ENCODE peak calls at places on chromosomes 12 and 14, in nine cellular contexts. One of them, this sample, is unnamed.

GRCh38 chr12:7151532-7151931 is 21.4 kb downstream of the CLSTN3 start:
- DNase-seq in ovary: no peak
- DNase-seq in aorta: no peak
- DNase-seq in prostate gland: no peak
- DNase-seq in fibroblast of lung: no peak
- DNase-seq in Peyer's patch: no peak
- DNase-seq in hepatocyte: no peak
- DNase-seq in uterus: no peak
- DNase-seq in MM.1S: no peak
- DNase-seq in this sample: no peak

GRCh38 chr14:22379727-22380126 is 209.3 kb downstream of the DAD1 start:
- DNase-seq in hepatocyte: no peak
- DNase-seq in uterus: no peak
- DNase-seq in fibroblast of lung: no peak
- DNase-seq in MM.1S: no peak
- DNase-seq in Peyer's patch: no peak
- DNase-seq in aorta: no peak
- DNase-seq in ovary: no peak
- DNase-seq in prostate gland: no peak
- DNase-seq in this sample: no peak

GRCh38 chr12:107405436-107405835 is 280.2 kb upstream of the PWP1 start:
- DNase-seq in hepatocyte: no peak
- DNase-seq in ovary: no peak
- DNase-seq in MM.1S: no peak
- DNase-seq in uterus: no peak
- DNase-seq in aorta: no peak
- DNase-seq in prostate gland: peak
- DNase-seq in fibroblast of lung: no peak
- DNase-seq in Peyer's patch: no peak
- DNase-seq in this sample: no peak

GRCh38 chr14:90553921-90554336 is 157.1 kb downstream of the CALM1 start:
- DNase-seq in MM.1S: no peak
- DNase-seq in prostate gland: no peak
- DNase-seq in fibroblast of lung: no peak
- DNase-seq in aorta: no peak
- DNase-seq in uterus: no peak
- DNase-seq in ovary: no peak
- DNase-seq in hepatocyte: no peak
- DNase-seq in Peyer's patch: no peak
- DNase-seq in this sample: peak

GRCh38 chr12:122413516-122414404 is 8.7 kb downstream of the CLIP1 start:
- DNase-seq in hepatocyte: no peak
- DNase-seq in aorta: no peak
- DNase-seq in ovary: no peak
- DNase-seq in uterus: no peak
- DNase-seq in fibroblast of lung: peak
- DNase-seq in Peyer's patch: no peak
- DNase-seq in MM.1S: no peak
- DNase-seq in prostate gland: no peak
- DNase-seq in this sample: no peak

GRCh38 chr14:85336817-85337216 is 193.1 kb upstream of the FLRT2 start:
- DNase-seq in aorta: no peak
- DNase-seq in uterus: no peak
- DNase-seq in fibroblast of lung: no peak
- DNase-seq in MM.1S: no peak
- DNase-seq in ovary: no peak
- DNase-seq in Peyer's patch: no peak
- DNase-seq in hepatocyte: no peak
- DNase-seq in prostate gland: no peak
- DNase-seq in this sample: no peak

GRCh38 chr14:48955857-48956256 is 630.3 kb downstream of the RPS29 start:
- DNase-seq in Peyer's patch: no peak
- DNase-seq in MM.1S: no peak
- DNase-seq in fibroblast of lung: no peak
- DNase-seq in uterus: no peak
- DNase-seq in ovary: no peak
- DNase-seq in prostate gland: no peak
- DNase-seq in aorta: no peak
- DNase-seq in hepatocyte: no peak
- DNase-seq in this sample: no peak

GRCh38 chr12:3218150-3218845 is 141.1 kb downstream of the TSPAN9 start:
- DNase-seq in hepatocyte: peak
- DNase-seq in uterus: peak
- DNase-seq in MM.1S: no peak
- DNase-seq in fibroblast of lung: peak
- DNase-seq in ovary: peak
- DNase-seq in Peyer's patch: peak
- DNase-seq in prostate gland: peak
- DNase-seq in aorta: peak
- DNase-seq in this sample: peak

GRCh38 chr12:4909734-4910501 is at the start of gene KCNA1:
- DNase-seq in Peyer's patch: no peak
- DNase-seq in prostate gland: no peak
- DNase-seq in uterus: no peak
- DNase-seq in ovary: no peak
- DNase-seq in MM.1S: no peak
- DNase-seq in hepatocyte: peak
- DNase-seq in fibroblast of lung: peak
- DNase-seq in aorta: no peak
- DNase-seq in this sample: peak

GRCh38 chr12:84789184-84789583 is 123.4 kb downstream of the SLC6A15 start:
- DNase-seq in prostate gland: no peak
- DNase-seq in hepatocyte: no peak
- DNase-seq in MM.1S: no peak
- DNase-seq in Peyer's patch: no peak
- DNase-seq in ovary: no peak
- DNase-seq in uterus: no peak
- DNase-seq in aorta: no peak
- DNase-seq in fibroblast of lung: no peak
- DNase-seq in this sample: no peak

DNA sequence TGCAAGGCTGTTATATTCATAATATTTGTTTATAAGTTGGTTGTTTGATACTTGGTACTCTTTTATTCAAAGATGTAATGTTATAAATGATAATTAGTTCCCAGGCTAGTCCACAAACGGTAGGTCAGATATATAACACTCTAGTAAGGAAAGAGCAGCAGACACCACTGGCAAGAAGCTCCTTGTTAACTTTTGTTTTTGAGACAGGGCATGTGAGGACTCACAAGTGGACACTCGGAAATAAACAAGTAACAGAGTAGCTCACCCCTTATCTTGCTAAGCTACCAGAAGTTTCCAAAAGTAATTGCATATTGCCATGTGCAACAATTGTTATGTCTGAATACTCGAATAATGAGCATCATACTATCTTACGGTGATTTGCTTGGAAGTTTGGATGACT is 38.6 kb upstream of the YARS2 start:
- DNase-seq in Peyer's patch: no peak
- DNase-seq in hepatocyte: no peak
- DNase-seq in fibroblast of lung: no peak
- DNase-seq in aorta: no peak
- DNase-seq in MM.1S: no peak
- DNase-seq in uterus: no peak
- DNase-seq in prostate gland: no peak
- DNase-seq in ovary: no peak
- DNase-seq in this sample: no peak
- H3K4me3 ChIP-seq in Peyer's patch: no peak
- H3K4me3 ChIP-seq in hepatocyte: no peak
- H3K4me3 ChIP-seq in fibroblast of lung: no peak
- H3K4me3 ChIP-seq in aorta: no peak
- H3K4me3 ChIP-seq in MM.1S: no peak
- H3K4me3 ChIP-seq in uterus: no peak
- H3K4me3 ChIP-seq in prostate gland: no peak
- H3K4me3 ChIP-seq in ovary: no peak
- H3K4me3 ChIP-seq in this sample: no peak

DNA sequence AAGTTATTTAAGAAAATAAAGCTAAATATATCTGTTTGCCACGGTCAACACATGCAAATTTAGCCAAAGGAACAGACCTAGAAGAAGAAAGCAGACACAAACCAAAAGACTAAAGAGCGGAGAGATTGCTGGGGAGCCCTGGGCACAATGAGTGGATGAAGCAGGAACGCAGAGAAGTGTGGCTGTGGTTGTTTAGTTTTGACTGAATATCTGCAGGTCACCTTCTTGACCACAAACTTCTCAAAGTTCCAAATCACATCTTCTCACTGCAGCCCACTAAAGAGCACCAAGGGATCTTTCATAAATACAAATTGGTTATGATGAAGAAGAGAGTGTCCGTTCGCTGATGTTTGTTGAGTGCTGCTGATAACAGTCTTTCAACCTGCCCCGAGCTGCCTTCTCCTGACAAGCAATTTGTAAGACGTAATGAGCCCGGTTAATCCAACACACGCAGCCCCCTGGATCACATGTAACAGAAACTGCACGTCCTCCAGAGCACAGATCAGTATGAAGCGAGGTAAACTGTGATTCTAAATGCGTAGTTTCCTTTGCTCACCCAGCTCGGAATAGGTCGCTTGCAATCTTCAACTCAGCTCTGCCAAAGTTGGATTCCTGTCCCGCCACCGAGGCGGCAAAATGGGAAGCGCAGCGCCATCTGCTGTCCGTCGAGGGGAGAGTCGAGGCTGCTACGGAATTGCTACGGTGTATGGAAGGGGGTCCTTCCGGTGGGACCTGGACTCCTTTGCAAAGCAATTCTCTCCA is 120.8 kb downstream of the GXYLT1 start:
- DNase-seq in ovary: peak
- DNase-seq in MM.1S: peak
- DNase-seq in hepatocyte: peak
- DNase-seq in uterus: peak
- DNase-seq in fibroblast of lung: peak
- DNase-seq in aorta: peak
- DNase-seq in Peyer's patch: peak
- DNase-seq in prostate gland: peak
- DNase-seq in this sample: peak
- H3K4me3 ChIP-seq in ovary: peak
- H3K4me3 ChIP-seq in MM.1S: peak
- H3K4me3 ChIP-seq in hepatocyte: peak
- H3K4me3 ChIP-seq in uterus: no peak
- H3K4me3 ChIP-seq in fibroblast of lung: peak
- H3K4me3 ChIP-seq in aorta: peak
- H3K4me3 ChIP-seq in Peyer's patch: peak
- H3K4me3 ChIP-seq in prostate gland: peak
- H3K4me3 ChIP-seq in this sample: peak

DNA sequence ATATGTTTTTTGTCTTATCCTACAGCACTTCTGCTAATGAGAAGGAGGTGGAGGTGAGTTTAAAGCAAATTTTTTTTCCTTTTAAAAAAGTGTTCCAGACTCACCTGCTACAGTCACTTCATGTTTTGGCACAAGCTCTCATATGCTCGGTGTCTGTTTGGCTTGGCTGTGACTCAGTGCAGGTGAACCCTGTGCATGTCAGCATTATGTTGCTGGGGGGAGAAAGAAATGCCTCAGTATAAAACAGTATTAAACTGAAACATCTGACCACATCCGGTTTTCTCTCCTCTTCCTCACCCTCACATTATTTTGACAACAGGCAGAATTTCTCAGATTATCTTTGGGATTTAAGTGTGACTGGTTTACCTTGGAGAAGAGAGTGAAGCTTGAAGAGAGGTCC is 105.2 kb downstream of the DNAI7 start:
- DNase-seq in uterus: no peak
- DNase-seq in Peyer's patch: no peak
- DNase-seq in aorta: no peak
- DNase-seq in MM.1S: peak
- DNase-seq in fibroblast of lung: no peak
- DNase-seq in ovary: no peak
- DNase-seq in hepatocyte: no peak
- DNase-seq in prostate gland: peak
- DNase-seq in this sample: no peak
- H3K4me3 ChIP-seq in uterus: no peak
- H3K4me3 ChIP-seq in Peyer's patch: no peak
- H3K4me3 ChIP-seq in aorta: no peak
- H3K4me3 ChIP-seq in MM.1S: no peak
- H3K4me3 ChIP-seq in fibroblast of lung: no peak
- H3K4me3 ChIP-seq in ovary: no peak
- H3K4me3 ChIP-seq in hepatocyte: no peak
- H3K4me3 ChIP-seq in prostate gland: no peak
- H3K4me3 ChIP-seq in this sample: no peak

GRCh38 chr12:100266802-100267602 is at the start of the genes DEPDC4 and SCYL2:
- DNase-seq in prostate gland: peak
- DNase-seq in MM.1S: peak
- DNase-seq in hepatocyte: peak
- DNase-seq in uterus: peak
- DNase-seq in fibroblast of lung: peak
- DNase-seq in aorta: peak
- DNase-seq in Peyer's patch: peak
- DNase-seq in ovary: peak
- DNase-seq in this sample: peak

GRCh38 chr12:100265732-100266131 is 1.1 kb downstream of the DEPDC4 start:
- DNase-seq in uterus: no peak
- DNase-seq in aorta: no peak
- DNase-seq in Peyer's patch: no peak
- DNase-seq in ovary: no peak
- DNase-seq in hepatocyte: no peak
- DNase-seq in fibroblast of lung: no peak
- DNase-seq in prostate gland: no peak
- DNase-seq in MM.1S: no peak
- DNase-seq in this sample: no peak

GRCh38 chr12:100266163-100266801 is 597 bp downstream of the DEPDC4 start:
- DNase-seq in prostate gland: no peak
- DNase-seq in uterus: no peak
- DNase-seq in aorta: no peak
- DNase-seq in hepatocyte: no peak
- DNase-seq in Peyer's patch: no peak
- DNase-seq in ovary: no peak
- DNase-seq in MM.1S: no peak
- DNase-seq in fibroblast of lung: no peak
- DNase-seq in this sample: no peak

GRCh38 chr12:100267603-100268281 is 765 bp downstream of the SCYL2 start:
- DNase-seq in hepatocyte: peak
- DNase-seq in MM.1S: peak
- DNase-seq in ovary: no peak
- DNase-seq in uterus: no peak
- DNase-seq in fibroblast of lung: peak
- DNase-seq in aorta: no peak
- DNase-seq in prostate gland: peak
- DNase-seq in Peyer's patch: no peak
- DNase-seq in this sample: no peak

DNA sequence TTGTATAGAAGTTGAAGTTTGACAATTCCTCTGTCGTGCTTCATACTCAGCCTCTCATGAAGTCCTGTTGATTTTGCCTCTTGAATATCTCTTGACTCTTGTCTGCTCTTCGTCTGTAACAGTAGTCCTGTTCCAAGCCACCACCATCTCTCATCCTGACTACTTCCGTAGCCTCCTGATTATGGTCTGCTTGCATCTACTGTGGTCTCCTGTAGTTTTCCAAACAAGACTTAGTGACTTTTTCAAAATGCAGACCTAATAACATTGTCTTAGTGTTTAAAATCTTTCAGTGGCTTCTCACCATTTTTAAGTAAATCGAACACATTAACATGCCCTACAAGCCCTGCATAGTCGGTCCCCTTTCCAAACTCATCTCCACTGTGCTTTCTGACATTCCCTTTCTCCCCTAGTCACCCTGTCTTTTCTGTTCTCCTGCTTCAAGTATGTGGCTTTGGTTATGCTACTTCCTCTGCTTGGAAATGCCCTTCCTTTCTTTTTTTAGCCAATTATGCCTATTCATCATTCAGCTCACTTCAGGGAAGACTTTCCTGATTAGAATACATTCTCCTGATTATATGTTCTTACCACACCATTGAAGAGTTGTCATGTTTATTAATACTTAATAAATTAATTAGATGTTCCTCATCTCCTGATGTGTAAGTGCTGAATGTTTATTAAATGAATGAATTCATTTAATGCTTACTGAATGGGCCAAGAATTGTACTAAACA is 2.0 kb downstream of the SCYL2 start:
- DNase-seq in prostate gland: no peak
- DNase-seq in fibroblast of lung: peak
- DNase-seq in Peyer's patch: no peak
- DNase-seq in ovary: no peak
- DNase-seq in MM.1S: no peak
- DNase-seq in aorta: no peak
- DNase-seq in hepatocyte: peak
- DNase-seq in uterus: no peak
- DNase-seq in this sample: no peak
- H3K4me3 ChIP-seq in prostate gland: peak
- H3K4me3 ChIP-seq in fibroblast of lung: peak
- H3K4me3 ChIP-seq in Peyer's patch: peak
- H3K4me3 ChIP-seq in ovary: no peak
- H3K4me3 ChIP-seq in MM.1S: peak
- H3K4me3 ChIP-seq in aorta: no peak
- H3K4me3 ChIP-seq in hepatocyte: peak
- H3K4me3 ChIP-seq in uterus: no peak
- H3K4me3 ChIP-seq in this sample: peak